ENCODE peak calls at places on chromosomes 5 and 9, in eight cellular contexts. One of them, this sample, is unnamed. For H3K4me1, the result is how much of the 10 kb centered on the place peaks cover.

GRCh38 chr9:107404086-107404590 is 85.4 kb downstream of the KLF4 start:
- DNase-seq in GM23338: no peak
- DNase-seq in heart left ventricle: no peak
- DNase-seq in upper lobe of right lung: no peak
- DNase-seq in A549: no peak
- DNase-seq in kidney: no peak
- DNase-seq in CD4-positive, alpha-beta memory T cell: no peak
- DNase-seq in fibroblast of lung: no peak
- DNase-seq in this sample: no peak

GRCh38 chr5:17154211-17154996 is 63.0 kb upstream of the BASP1 start:
- DNase-seq in GM23338: no peak
- DNase-seq in heart left ventricle: no peak
- DNase-seq in upper lobe of right lung: no peak
- DNase-seq in A549: peak
- DNase-seq in kidney: no peak
- DNase-seq in CD4-positive, alpha-beta memory T cell: no peak
- DNase-seq in fibroblast of lung: peak
- DNase-seq in this sample: no peak

GRCh38 chr9:26170224-26170623 is 492.0 kb upstream of the TUSC1 start:
- DNase-seq in GM23338: no peak
- DNase-seq in heart left ventricle: no peak
- DNase-seq in upper lobe of right lung: no peak
- DNase-seq in A549: no peak
- DNase-seq in kidney: no peak
- DNase-seq in CD4-positive, alpha-beta memory T cell: no peak
- DNase-seq in fibroblast of lung: peak
- DNase-seq in this sample: no peak

GRCh38 chr5:181241393-181241975 is 2.2 kb downstream of the RACK1 start:
- DNase-seq in GM23338: no peak
- DNase-seq in heart left ventricle: no peak
- DNase-seq in upper lobe of right lung: no peak
- DNase-seq in A549: no peak
- DNase-seq in kidney: no peak
- DNase-seq in CD4-positive, alpha-beta memory T cell: no peak
- DNase-seq in fibroblast of lung: peak
- DNase-seq in this sample: no peak

GRCh38 chr9:93059097-93059959 is 827 bp downstream of the SUSD3 start:
- DNase-seq in GM23338: no peak
- DNase-seq in heart left ventricle: no peak
- DNase-seq in upper lobe of right lung: no peak
- DNase-seq in A549: no peak
- DNase-seq in kidney: peak
- DNase-seq in CD4-positive, alpha-beta memory T cell: no peak
- DNase-seq in fibroblast of lung: no peak
- DNase-seq in this sample: peak

GRCh38 chr9:129109952-129110739 is 447 bp downstream of the CRAT start:
- DNase-seq in GM23338: peak
- DNase-seq in heart left ventricle: no peak
- DNase-seq in upper lobe of right lung: no peak
- DNase-seq in A549: peak
- DNase-seq in kidney: peak
- DNase-seq in CD4-positive, alpha-beta memory T cell: no peak
- DNase-seq in fibroblast of lung: no peak
- DNase-seq in this sample: peak

GRCh38 chr9:79946718-79947117 is 375.0 kb downstream of the TLE4 start:
- DNase-seq in GM23338: no peak
- DNase-seq in heart left ventricle: no peak
- DNase-seq in upper lobe of right lung: no peak
- DNase-seq in A549: no peak
- DNase-seq in kidney: no peak
- DNase-seq in CD4-positive, alpha-beta memory T cell: no peak
- DNase-seq in fibroblast of lung: peak
- DNase-seq in this sample: no peak

GRCh38 chr5:96067902-96068614 is 106.4 kb upstream of the ELL2 start:
- DNase-seq in GM23338: no peak
- DNase-seq in heart left ventricle: no peak
- DNase-seq in upper lobe of right lung: no peak
- DNase-seq in A549: peak
- DNase-seq in kidney: no peak
- DNase-seq in CD4-positive, alpha-beta memory T cell: no peak
- DNase-seq in fibroblast of lung: peak
- DNase-seq in this sample: no peak

GRCh38 chr9:110623462-110624025 is 44.0 kb upstream of the SVEP1 start:
- DNase-seq in GM23338: peak
- DNase-seq in heart left ventricle: no peak
- DNase-seq in upper lobe of right lung: no peak
- DNase-seq in A549: peak
- DNase-seq in kidney: no peak
- DNase-seq in CD4-positive, alpha-beta memory T cell: peak
- DNase-seq in fibroblast of lung: peak
- DNase-seq in this sample: peak

GRCh38 chr5:133930061-133930823 is 38.2 kb downstream of the C5orf15 start:
- DNase-seq in GM23338: no peak
- DNase-seq in heart left ventricle: peak
- DNase-seq in upper lobe of right lung: no peak
- DNase-seq in A549: no peak
- DNase-seq in kidney: no peak
- DNase-seq in CD4-positive, alpha-beta memory T cell: peak
- DNase-seq in fibroblast of lung: peak
- DNase-seq in this sample: peak

GRCh38 chr9:36542355-36542754 is 30.3 kb upstream of the MELK start:
- DNase-seq in GM23338: peak
- DNase-seq in heart left ventricle: no peak
- DNase-seq in upper lobe of right lung: no peak
- DNase-seq in A549: no peak
- DNase-seq in kidney: no peak
- DNase-seq in CD4-positive, alpha-beta memory T cell: no peak
- DNase-seq in fibroblast of lung: no peak
- DNase-seq in this sample: no peak

GRCh38 chr9:84512493-84512892 is 157.0 kb upstream of the NTRK2 start:
- DNase-seq in GM23338: no peak
- DNase-seq in heart left ventricle: no peak
- DNase-seq in upper lobe of right lung: no peak
- DNase-seq in A549: no peak
- DNase-seq in kidney: no peak
- DNase-seq in CD4-positive, alpha-beta memory T cell: no peak
- DNase-seq in fibroblast of lung: no peak
- DNase-seq in this sample: no peak

GRCh38 chr5:29867155-29867554 is 1326.3 kb upstream of the CDH6 start:
- DNase-seq in GM23338: no peak
- DNase-seq in heart left ventricle: no peak
- DNase-seq in upper lobe of right lung: no peak
- DNase-seq in A549: no peak
- DNase-seq in kidney: no peak
- DNase-seq in CD4-positive, alpha-beta memory T cell: no peak
- DNase-seq in fibroblast of lung: no peak
- DNase-seq in this sample: no peak

GRCh38 chr5:83914199-83914598 is 193.5 kb upstream of the HAPLN1 start:
- DNase-seq in GM23338: no peak
- DNase-seq in heart left ventricle: no peak
- DNase-seq in upper lobe of right lung: no peak
- DNase-seq in A549: no peak
- DNase-seq in kidney: no peak
- DNase-seq in CD4-positive, alpha-beta memory T cell: no peak
- DNase-seq in fibroblast of lung: peak
- DNase-seq in this sample: no peak

GRCh38 chr5:132375957-132376356 is 6.4 kb downstream of the SLC22A5 start:
- DNase-seq in GM23338: no peak
- DNase-seq in heart left ventricle: no peak
- DNase-seq in upper lobe of right lung: peak
- DNase-seq in A549: no peak
- DNase-seq in kidney: no peak
- DNase-seq in CD4-positive, alpha-beta memory T cell: no peak
- DNase-seq in fibroblast of lung: no peak
- DNase-seq in this sample: no peak

GRCh38 chr5:159094745-159095144 is 5.0 kb downstream of the EBF1 start:
- DNase-seq in GM23338: peak
- DNase-seq in heart left ventricle: peak
- DNase-seq in upper lobe of right lung: no peak
- DNase-seq in A549: peak
- DNase-seq in kidney: peak
- DNase-seq in CD4-positive, alpha-beta memory T cell: no peak
- DNase-seq in fibroblast of lung: peak
- DNase-seq in this sample: peak

GRCh38 chr9:84136119-84136868 is 155.7 kb downstream of the RMI1 start:
- DNase-seq in GM23338: no peak
- DNase-seq in heart left ventricle: no peak
- DNase-seq in upper lobe of right lung: no peak
- DNase-seq in A549: peak
- DNase-seq in kidney: no peak
- DNase-seq in CD4-positive, alpha-beta memory T cell: no peak
- DNase-seq in fibroblast of lung: peak
- DNase-seq in this sample: peak

GRCh38 chr9:93587651-93588347 is 11.4 kb downstream of the PHF2 start:
- DNase-seq in GM23338: no peak
- DNase-seq in heart left ventricle: no peak
- DNase-seq in upper lobe of right lung: no peak
- DNase-seq in A549: no peak
- DNase-seq in kidney: no peak
- DNase-seq in CD4-positive, alpha-beta memory T cell: no peak
- DNase-seq in fibroblast of lung: no peak
- DNase-seq in this sample: no peak

GRCh38 chr9:16417749-16418148 is 452.7 kb downstream of the BNC2 start:
- DNase-seq in GM23338: no peak
- DNase-seq in heart left ventricle: no peak
- DNase-seq in upper lobe of right lung: no peak
- DNase-seq in A549: no peak
- DNase-seq in kidney: no peak
- DNase-seq in CD4-positive, alpha-beta memory T cell: no peak
- DNase-seq in fibroblast of lung: peak
- DNase-seq in this sample: no peak

GRCh38 chr5:14110196-14110595 is 32.9 kb upstream of the TRIO start:
- DNase-seq in GM23338: no peak
- DNase-seq in heart left ventricle: no peak
- DNase-seq in upper lobe of right lung: no peak
- DNase-seq in A549: no peak
- DNase-seq in kidney: no peak
- DNase-seq in CD4-positive, alpha-beta memory T cell: no peak
- DNase-seq in fibroblast of lung: peak
- DNase-seq in this sample: no peak

GRCh38 chr5:120568716-120569115 is 104.6 kb downstream of the PRR16 start:
- DNase-seq in GM23338: no peak
- DNase-seq in heart left ventricle: no peak
- DNase-seq in upper lobe of right lung: no peak
- DNase-seq in A549: no peak
- DNase-seq in kidney: no peak
- DNase-seq in CD4-positive, alpha-beta memory T cell: no peak
- DNase-seq in fibroblast of lung: peak
- DNase-seq in this sample: no peak

DNA sequence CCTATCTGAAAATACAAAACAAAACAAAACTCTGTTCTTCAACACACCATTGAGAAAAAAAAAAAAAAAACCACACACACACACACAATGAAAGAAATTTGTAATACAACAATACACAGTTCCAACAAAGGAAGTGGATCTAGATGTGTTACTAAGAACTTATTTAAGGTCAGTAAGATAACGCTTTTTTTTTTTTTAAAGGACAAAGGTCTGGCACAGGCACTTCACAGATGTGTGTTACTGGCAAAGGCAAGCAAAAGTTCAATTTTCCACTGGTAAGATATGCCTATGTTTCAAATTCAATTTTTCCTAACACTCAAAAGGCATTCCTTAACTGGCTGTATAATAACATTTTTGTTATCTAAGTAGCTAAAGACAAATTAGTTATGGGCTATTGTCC is 3.6 kb downstream of the RFK start:
- DNase-seq in GM23338: no peak
- DNase-seq in heart left ventricle: no peak
- DNase-seq in upper lobe of right lung: no peak
- DNase-seq in A549: no peak
- DNase-seq in kidney: no peak
- DNase-seq in CD4-positive, alpha-beta memory T cell: no peak
- DNase-seq in fibroblast of lung: no peak
- DNase-seq in this sample: no peak
- H3K4me1 ChIP-seq in GM23338: under half
- H3K4me1 ChIP-seq in heart left ventricle: under half
- H3K4me1 ChIP-seq in upper lobe of right lung: under half
- H3K4me1 ChIP-seq in A549: under half
- H3K4me1 ChIP-seq in kidney: under half
- H3K4me1 ChIP-seq in CD4-positive, alpha-beta memory T cell: under half
- H3K4me1 ChIP-seq in fibroblast of lung: under half
- H3K4me1 ChIP-seq in this sample: under half

GRCh38 chr9:117782931-117783788 is 79.0 kb downstream of the TLR4 start:
- DNase-seq in GM23338: peak
- DNase-seq in heart left ventricle: peak
- DNase-seq in upper lobe of right lung: peak
- DNase-seq in A549: peak
- DNase-seq in kidney: peak
- DNase-seq in CD4-positive, alpha-beta memory T cell: peak
- DNase-seq in fibroblast of lung: peak
- DNase-seq in this sample: peak
- H3K4me3 ChIP-seq in GM23338: no peak
- H3K4me3 ChIP-seq in heart left ventricle: peak
- H3K4me3 ChIP-seq in upper lobe of right lung: peak
- H3K4me3 ChIP-seq in A549: peak
- H3K4me3 ChIP-seq in kidney: peak
- H3K4me3 ChIP-seq in CD4-positive, alpha-beta memory T cell: peak
- H3K4me3 ChIP-seq in fibroblast of lung: peak
- H3K4me3 ChIP-seq in this sample: no peak

DNA sequence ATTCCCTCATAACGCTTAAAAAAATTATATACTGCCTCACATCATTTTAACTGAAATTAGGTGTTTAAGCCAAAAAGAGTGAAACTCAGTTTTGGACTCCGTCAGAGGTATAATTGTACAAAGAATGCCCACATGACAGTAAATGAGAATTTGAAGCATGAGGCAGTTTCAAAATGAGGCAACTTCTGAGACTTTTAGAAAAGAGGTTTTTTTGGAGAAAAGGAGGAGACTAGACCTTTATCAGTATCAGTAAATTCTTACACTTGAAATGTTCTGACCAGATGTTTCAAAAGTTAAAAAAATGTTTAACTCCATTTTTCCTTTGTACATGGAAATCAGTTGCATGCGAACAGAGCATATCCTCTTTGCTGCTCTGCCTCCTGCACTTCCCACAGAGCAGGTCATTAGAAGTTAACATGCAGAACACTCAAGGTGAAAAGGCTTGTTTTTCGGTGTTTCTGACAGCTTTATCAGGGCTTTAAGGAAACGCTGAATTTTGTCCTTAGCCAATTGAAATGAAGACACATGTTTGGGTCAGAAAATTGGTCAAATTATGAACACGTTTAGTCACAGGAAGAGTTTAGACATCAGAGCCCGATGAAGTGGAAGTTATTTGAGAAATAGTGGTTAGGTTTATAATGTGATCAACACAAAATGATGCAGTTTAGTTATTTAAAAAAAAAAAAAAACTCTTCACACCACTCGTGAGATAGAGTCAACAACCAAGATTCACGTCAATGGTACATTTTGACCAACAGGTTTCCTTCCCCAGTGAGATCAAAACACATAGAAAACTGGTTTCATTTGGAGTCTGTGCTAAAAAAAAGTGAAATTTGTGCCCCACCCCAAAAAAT is 59.5 kb downstream of the PIK3R1 start:
- DNase-seq in GM23338: no peak
- DNase-seq in heart left ventricle: no peak
- DNase-seq in upper lobe of right lung: no peak
- DNase-seq in A549: no peak
- DNase-seq in kidney: no peak
- DNase-seq in CD4-positive, alpha-beta memory T cell: peak
- DNase-seq in fibroblast of lung: no peak
- DNase-seq in this sample: no peak
- H3K4me1 ChIP-seq in GM23338: under half
- H3K4me1 ChIP-seq in heart left ventricle: under half
- H3K4me1 ChIP-seq in upper lobe of right lung: under half
- H3K4me1 ChIP-seq in A549: under half
- H3K4me1 ChIP-seq in kidney: under half
- H3K4me1 ChIP-seq in CD4-positive, alpha-beta memory T cell: half or more
- H3K4me1 ChIP-seq in fibroblast of lung: under half
- H3K4me1 ChIP-seq in this sample: under half

GRCh38 chr5:124740055-124740454 is 6.4 kb downstream of the ZNF608 start:
- DNase-seq in GM23338: no peak
- DNase-seq in heart left ventricle: no peak
- DNase-seq in upper lobe of right lung: no peak
- DNase-seq in A549: no peak
- DNase-seq in kidney: no peak
- DNase-seq in CD4-positive, alpha-beta memory T cell: no peak
- DNase-seq in fibroblast of lung: no peak
- DNase-seq in this sample: no peak
- H3K4me3 ChIP-seq in GM23338: peak
- H3K4me3 ChIP-seq in heart left ventricle: no peak
- H3K4me3 ChIP-seq in upper lobe of right lung: peak
- H3K4me3 ChIP-seq in A549: no peak
- H3K4me3 ChIP-seq in kidney: peak
- H3K4me3 ChIP-seq in CD4-positive, alpha-beta memory T cell: no peak
- H3K4me3 ChIP-seq in fibroblast of lung: no peak
- H3K4me3 ChIP-seq in this sample: no peak

This sample was measured in transverse colon.